ENCODE peak calls at places on chromosomes 13 and 19, in nine cellular contexts. L, Y, T, A, D, X, R, J and U are unnamed samples.
A peak's percentile ranks its signal among the peaks of the same experiment; 100 is the strongest.

GRCh38 chr13:91714726-91715334 is 316.4 kb downstream of the GPC5 start:
- DNase-seq in L (no peak), Y (no peak), T (no peak), A (no peak), D (no peak), X (no peak), R (no peak), J (no peak), U (no peak)

GRCh38 chr19:14979498-14980255 is at the start of gene SLC1A6:
- DNase-seq in L (no peak), Y (no peak), T (no peak), A (no peak), D (no peak), X (no peak), R (peak; percentile 22), J (no peak), U (no peak)

GRCh38 chr19:44627631-44628030 is 14.3 kb downstream of the IGSF23 start:
- DNase-seq in L (no peak), Y (no peak), T (no peak), A (no peak), D (no peak), X (no peak), R (no peak), J (no peak), U (no peak)

GRCh38 chr13:113023694-113024430 is 54.8 kb downstream of the MCF2L start:
- DNase-seq in L (no peak), Y (no peak), T (no peak), A (no peak), D (no peak), X (no peak), R (no peak), J (no peak), U (no peak)

GRCh38 chr13:75399168-75399878 is 82.6 kb downstream of the TBC1D4 start:
- DNase-seq in L (peak; percentile 50), Y (peak; percentile 16), T (no peak), A (no peak), D (no peak), X (no peak), R (no peak), J (no peak), U (no peak)

GRCh38 chr19:17605761-17606745 is 50.6 kb downstream of the COLGALT1 start:
- DNase-seq in L (peak; percentile 68), Y (peak; percentile 5), T (peak; percentile 69), A (peak; percentile 33), D (peak; percentile 65), X (peak; percentile 86), R (peak; percentile 78), J (peak; percentile 89), U (peak; percentile 72)

GRCh38 chr13:29858231-29858630 is 7.8 kb upstream of the UBL3 start:
- DNase-seq in L (no peak), Y (no peak), T (no peak), A (no peak), D (peak; percentile 17), X (no peak), R (no peak), J (no peak), U (no peak)

GRCh38 chr19:12946092-12946845 is 607 bp downstream of the RAD23A start:
- DNase-seq in L (peak; percentile 79), Y (peak; percentile 52), T (peak; percentile 79), A (peak; percentile 55), D (peak; percentile 80), X (peak; percentile 78), R (peak; percentile 58), J (no peak), U (no peak)

GRCh38 chr19:47023448-47023794 is 3.8 kb downstream of the NPAS1 start:
- DNase-seq in L (no peak), Y (no peak), T (no peak), A (no peak), D (no peak), X (no peak), R (no peak), J (no peak), U (no peak)

GRCh38 chr13:84500016-84500415 is 617.7 kb upstream of the SLITRK1 start:
- DNase-seq in L (no peak), Y (no peak), T (no peak), A (no peak), D (peak; percentile 2), X (no peak), R (no peak), J (no peak), U (no peak)